ENCODE peak calls at places on chromosomes 12 and 14, in four cellular contexts. F is Karpas-422, T is cardiac muscle cell, X is lower lobe of right lung. D is an unnamed sample.

GRCh38 chr12:13571035-13571434 is 374.5 kb downstream of the EMP1 start:
- DNase-seq in F (no peak), T (no peak), X (no peak), D (no peak)

GRCh38 chr12:19307451-19307850 is 131.8 kb upstream of the AEBP2 start:
- DNase-seq in F (no peak), T (no peak), X (no peak), D (no peak)

GRCh38 chr12:1474567-1475153 is 119.7 kb downstream of the FBXL14 start:
- DNase-seq in F (no peak), T (peak), X (no peak), D (no peak)

GRCh38 chr12:111439657-111440151 is 34.0 kb downstream of the SH2B3 start:
- DNase-seq in F (no peak), T (no peak), X (no peak), D (no peak)

GRCh38 chr12:76685246-76685678 is 78.7 kb upstream of the ZDHHC17 start:
- DNase-seq in F (no peak), T (peak), X (no peak), D (peak)

GRCh38 chr12:26971963-26972362 is 33.7 kb downstream of the FGFR1OP2 start:
- DNase-seq in F (no peak), T (no peak), X (no peak), D (no peak)

GRCh38 chr14:32808574-32809098 is 130.0 kb upstream of the NPAS3 start:
- DNase-seq in F (no peak), T (no peak), X (no peak), D (no peak)

GRCh38 chr12:113403435-113404415 is at the start of gene SDS:
- DNase-seq in F (no peak), T (no peak), X (no peak), D (peak)

GRCh38 chr12:88951860-88952483 is 371.7 kb upstream of the KITLG start:
- DNase-seq in F (no peak), T (no peak), X (no peak), D (no peak)

GRCh38 chr12:24948816-24949722 is at the start of gene BCAT1:
- DNase-seq in F (peak), T (peak), X (peak), D (peak)

GRCh38 chr12:104494137-104494815 is 37.5 kb downstream of the CHST11 start:
- DNase-seq in F (no peak), T (peak), X (peak), D (no peak)

GRCh38 chr12:103877934-103878510 is 37.0 kb upstream of the NT5DC3 start:
- DNase-seq in F (peak), T (peak), X (no peak), D (no peak)

GRCh38 chr14:98576463-98576862 is 695.5 kb downstream of the BCL11B start:
- DNase-seq in F (no peak), T (no peak), X (no peak), D (no peak)

GRCh38 chr14:94411638-94412037 is 23.2 kb upstream of the SERPINA1 start:
- DNase-seq in F (no peak), T (no peak), X (no peak), D (no peak)

GRCh38 chr14:24062216-24062980 is 9.0 kb upstream of the CPNE6 start:
- DNase-seq in F (no peak), T (no peak), X (no peak), D (no peak)

GRCh38 chr12:50006754-50007442 is 18.4 kb downstream of the RACGAP1 start:
- DNase-seq in F (no peak), T (no peak), X (no peak), D (no peak)

GRCh38 chr12:50006266-50006665 is 19.0 kb downstream of the RACGAP1 start:
- DNase-seq in F (no peak), T (no peak), X (no peak), D (no peak)

GRCh38 chr12:50003595-50003994 is 21.7 kb downstream of the RACGAP1 start:
- DNase-seq in F (no peak), T (no peak), X (no peak), D (no peak)

GRCh38 chr12:50004696-50005095 is 20.6 kb downstream of the RACGAP1 start:
- DNase-seq in F (no peak), T (no peak), X (no peak), D (no peak)

GRCh38 chr12:50005150-50005549 is 20.1 kb downstream of the RACGAP1 start:
- DNase-seq in F (no peak), T (no peak), X (no peak), D (no peak)
- H3K27ac ChIP-seq in F (peak), T (no peak), X (no peak), D (peak)

GRCh38 chr14:68961781-68962584 is 17.1 kb downstream of the ACTN1 start:
- DNase-seq in F (no peak), T (no peak), X (no peak), D (peak)
- H3K27ac ChIP-seq in F (no peak), T (no peak), X (no peak), D (peak)

GRCh38 chr14:105210266-105211025 is 29.3 kb upstream of the NUDT14 start:
- DNase-seq in F (no peak), T (no peak), X (no peak), D (no peak)

GRCh38 chr14:105208738-105209075 is 27.6 kb upstream of the NUDT14 start:
- DNase-seq in F (no peak), T (no peak), X (no peak), D (no peak)

GRCh38 chr14:105207996-105208737 is 27.1 kb upstream of the NUDT14 start:
- DNase-seq in F (no peak), T (no peak), X (no peak), D (no peak)

GRCh38 chr14:105209646-105210045 is 28.5 kb upstream of the NUDT14 start:
- DNase-seq in F (no peak), T (no peak), X (no peak), D (no peak)

GRCh38 chr14:105209091-105209490 is 28.0 kb upstream of the NUDT14 start:
- DNase-seq in F (no peak), T (no peak), X (no peak), D (no peak)
- H3K27ac ChIP-seq in F (no peak), T (no peak), X (no peak), D (no peak)

GRCh38 chr14:92846162-92846897 is 52.2 kb downstream of the GOLGA5 start:
- DNase-seq in F (no peak), T (no peak), X (no peak), D (no peak)
- H3K27ac ChIP-seq in F (no peak), T (no peak), X (no peak), D (no peak)

D was measured in caudate nucleus.